ENCODE peak calls at places on chromosome 21, in eight cellular contexts. H is thoracic aorta, W is GM13977, O is cardiac fibroblast, E is A549, D is uterus, G is heart right ventricle, B is RWPE1. F is an unnamed sample.

GRCh38 chr21:29640233-29640554 is 299.6 kb downstream of the GRIK1 start:
- DNase-seq in G (no peak), H (no peak), W (no peak), B (no peak), E (no peak), O (no peak), D (no peak), F (no peak)

GRCh38 chr21:34351786-34352241 is 12.0 kb upstream of the KCNE2 start:
- DNase-seq in H (no peak), D (no peak), W (peak; percentile 73), B (no peak), G (peak; percentile 34), O (peak; percentile 36), E (peak; percentile 21), F (no peak)

GRCh38 chr21:34797202-34797527 is 128.4 kb downstream of the CLIC6 start:
- DNase-seq in E (no peak), G (no peak), D (no peak), H (no peak), O (no peak), W (no peak), B (no peak), F (peak; percentile 7)

GRCh38 chr21:37587635-37588177 is 221.1 kb downstream of the DYRK1A start:
- DNase-seq in D (no peak), W (no peak), B (no peak), O (no peak), G (no peak), E (no peak), H (no peak), F (no peak)

GRCh38 chr21:29333355-29333746 is 34.6 kb downstream of the BACH1 start:
- DNase-seq in W (no peak), E (no peak), D (no peak), O (no peak), H (no peak), B (no peak), G (no peak), F (no peak)

GRCh38 chr21:33388188-33388587 is 15.0 kb upstream of the IFNGR2 start:
- DNase-seq in D (no peak), G (no peak), B (no peak), H (no peak), W (no peak), E (no peak), O (no peak), F (no peak)

GRCh38 chr21:34579411-34579810 is 35.5 kb downstream of the RCAN1 start:
- DNase-seq in E (no peak), G (no peak), D (no peak), W (no peak), B (peak; percentile 39), H (no peak), O (peak; percentile 87), F (no peak)

GRCh38 chr21:35427320-35428040 is 378.4 kb upstream of the RUNX1 start:
- DNase-seq in D (no peak), H (no peak), G (no peak), O (no peak), B (no peak), E (no peak), W (no peak), F (no peak)

GRCh38 chr21:28832013-28832714 is 160.5 kb downstream of the LTN1 start:
- DNase-seq in D (no peak), B (peak; percentile 25), G (no peak), H (no peak), E (no peak), W (no peak), O (peak; percentile 50), F (no peak)

GRCh38 chr21:44637018-44637850 is at the start of gene KRTAP10-10:
- DNase-seq in D (no peak), W (no peak), B (no peak), H (no peak), E (no peak), O (no peak), G (no peak), F (peak; percentile 64)

GRCh38 chr21:24514081-24514733 is 1093.1 kb downstream of the MRPL39 start:
- DNase-seq in O (peak; percentile 20), D (no peak), E (no peak), G (no peak), W (no peak), B (no peak), H (no peak), F (no peak)

GRCh38 chr21:33114276-33114675 is 44.3 kb downstream of the OLIG1 start:
- DNase-seq in W (no peak), H (no peak), G (no peak), O (no peak), D (no peak), B (no peak), E (no peak), F (no peak)

GRCh38 chr21:45333583-45334121 is 46.0 kb upstream of the POFUT2 start:
- DNase-seq in O (no peak), B (peak; percentile 36), W (no peak), D (no peak), H (no peak), E (no peak), G (no peak), F (no peak)

GRCh38 chr21:35232545-35233176 is 183.6 kb upstream of the RUNX1 start:
- DNase-seq in E (no peak), W (no peak), H (no peak), G (no peak), O (peak; percentile 84), D (no peak), B (peak; percentile 47), F (no peak)

GRCh38 chr21:34909492-34910292 is 139.4 kb downstream of the RUNX1 start:
- DNase-seq in D (no peak), B (no peak), E (no peak), H (no peak), W (no peak), G (no peak), O (no peak), F (no peak)

DNA sequence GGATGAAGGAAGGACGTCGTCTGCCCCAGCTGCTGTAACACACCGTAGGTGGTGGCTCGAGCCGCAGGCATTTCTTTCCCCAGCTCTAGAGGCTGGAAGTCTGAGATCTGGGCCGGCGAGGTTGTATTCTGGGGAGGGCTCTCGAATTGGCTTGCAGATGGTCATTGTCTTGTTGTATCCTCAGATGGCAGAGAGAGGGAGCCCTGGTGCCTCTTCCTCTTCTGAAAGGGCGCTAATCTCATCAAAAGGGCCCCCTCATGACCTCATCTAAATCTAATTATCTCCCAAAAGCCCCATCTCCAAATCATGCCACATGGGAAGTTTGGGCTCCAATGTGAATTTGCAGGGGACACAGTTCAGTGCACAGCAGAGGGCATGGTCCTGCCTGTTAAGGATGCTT is 109.0 kb downstream of the SIK1 start:
- DNase-seq in W (no peak), B (no peak), H (no peak), D (no peak), E (no peak), O (no peak), G (no peak), F (no peak)
- TF ChIP-seq CTCF in W (no peak), B (no peak), H (no peak), D (no peak), E (no peak), O (no peak), G (no peak), F (no peak)

DNA sequence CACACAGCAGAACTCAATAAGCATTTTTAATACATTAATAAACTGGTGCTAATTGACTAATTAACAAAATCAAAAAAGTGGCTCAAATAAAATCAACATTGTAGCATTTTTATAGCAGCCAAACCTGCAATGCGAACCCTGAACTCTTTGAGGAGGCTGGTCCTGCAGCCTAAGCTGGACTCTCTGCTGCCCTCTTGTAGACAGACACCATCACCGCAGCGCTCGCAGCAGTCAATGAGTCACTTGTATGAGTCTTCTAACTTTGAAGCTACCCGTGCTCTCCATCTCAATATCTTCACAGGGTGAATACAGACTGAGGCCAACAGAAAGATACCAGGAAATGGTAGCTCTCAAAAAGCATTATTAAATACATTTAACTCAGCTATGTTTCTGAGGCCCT is 9.7 kb upstream of the KRTAP7-1 start:
- DNase-seq in E (no peak), G (no peak), D (no peak), B (peak; percentile 62), W (peak; percentile 12), H (no peak), O (peak; percentile 28), F (no peak)
- TF ChIP-seq CTCF in E (no peak), G (no peak), D (no peak), B (peak; percentile 18), W (peak; percentile 23), H (no peak), O (peak; percentile 27), F (peak; percentile 77)

GRCh38 chr21:46661211-46661625 is 25.7 kb downstream of the PRMT2 start:
- DNase-seq in G (peak; percentile 65), W (peak; percentile 88), B (peak; percentile 83), H (no peak), D (peak; percentile 55), O (peak; percentile 83), E (no peak), F (no peak)
- TF ChIP-seq CTCF in G (peak; percentile 55), W (peak; percentile 62), B (peak; percentile 96), H (peak; percentile 69), D (peak; percentile 75), O (peak; percentile 64), E (no peak), F (peak; percentile 92)

GRCh38 chr21:39452207-39452964 is 616 bp downstream of the SH3BGR start:
- DNase-seq in B (no peak), D (no peak), G (no peak), E (no peak), O (peak; percentile 81), H (no peak), W (no peak), F (no peak)

GRCh38 chr21:39453571-39454179 is 1.9 kb downstream of the SH3BGR start:
- DNase-seq in E (no peak), D (no peak), G (no peak), W (no peak), O (no peak), B (no peak), H (no peak), F (no peak)

GRCh38 chr21:39452965-39453332 is 1.2 kb downstream of the SH3BGR start:
- DNase-seq in H (no peak), G (no peak), D (no peak), B (no peak), E (no peak), O (no peak), W (no peak), F (no peak)

GRCh38 chr21:39454949-39455668 is 3.3 kb downstream of the SH3BGR start:
- DNase-seq in H (no peak), W (no peak), G (no peak), B (no peak), O (no peak), D (no peak), E (no peak), F (no peak)

DNA sequence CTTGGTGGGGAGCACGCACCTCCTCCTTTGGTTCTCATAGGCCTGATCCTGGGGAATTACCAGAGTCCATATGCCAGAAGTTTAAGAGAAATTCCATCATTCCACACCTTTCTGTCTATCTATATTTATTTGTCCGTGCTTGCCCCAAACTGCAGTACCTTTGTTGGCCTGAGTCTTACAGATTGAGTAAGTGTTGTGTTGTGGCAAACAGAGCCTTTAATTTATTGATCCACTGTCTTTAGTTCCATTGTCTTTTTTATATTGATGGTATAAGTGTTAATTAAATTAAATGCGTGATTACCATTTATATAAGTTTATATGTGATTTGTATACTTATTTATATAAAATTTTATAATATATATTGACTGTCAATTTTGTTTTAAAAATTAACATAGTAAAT is 4.9 kb downstream of the SH3BGR start:
- DNase-seq in W (no peak), H (no peak), D (no peak), B (no peak), O (no peak), E (peak; percentile 13), G (no peak), F (no peak)
- TF ChIP-seq CTCF in W (no peak), H (peak; percentile 45), D (no peak), B (no peak), O (peak; percentile 12), E (no peak), G (peak; percentile 17), F (peak; percentile 68)

F was measured in type B pancreatic cell.